ENCODE peak calls at places on chromosomes 7 and 10, in four cellular contexts. Y, Z, S and K are unnamed samples.

GRCh38 chr10:27225642-27226257 is 14.8 kb downstream of the ACBD5 start:
- DNase-seq in Y (no peak), Z (no peak), S (no peak), K (no peak)

GRCh38 chr10:78211476-78212110 is 177.9 kb downstream of the RPS24 start:
- DNase-seq in Y (no peak), Z (no peak), S (peak), K (no peak)

GRCh38 chr10:84530724-84531325 is 202.4 kb downstream of the CCSER2 start:
- DNase-seq in Y (no peak), Z (no peak), S (no peak), K (no peak)

GRCh38 chr7:140607441-140607989 is 33.1 kb downstream of the DENND2A start:
- DNase-seq in Y (no peak), Z (no peak), S (peak), K (no peak)

GRCh38 chr7:7829667-7830066 is 111.3 kb upstream of the RPA3 start:
- DNase-seq in Y (no peak), Z (no peak), S (no peak), K (no peak)

GRCh38 chr10:15113766-15114165 is 16.6 kb downstream of the RPP38 start:
- DNase-seq in Y (no peak), Z (no peak), S (no peak), K (no peak)

GRCh38 chr7:32336726-32337125 is 153.5 kb downstream of the LSM5 start:
- DNase-seq in Y (no peak), Z (no peak), S (no peak), K (no peak)

GRCh38 chr7:158302274-158303070 is 285.2 kb downstream of the PTPRN2 start:
- DNase-seq in Y (no peak), Z (no peak), S (no peak), K (no peak)

GRCh38 chr7:130281227-130281626 is 11.7 kb upstream of the CPA4 start:
- DNase-seq in Y (no peak), Z (no peak), S (no peak), K (no peak)

GRCh38 chr10:82922755-82923154 is 1047.8 kb downstream of the NRG3 start:
- DNase-seq in Y (no peak), Z (no peak), S (no peak), K (no peak)

GRCh38 chr7:51316262-51316665 is 345 bp downstream of the COBL start:
- DNase-seq in Y (no peak), Z (no peak), S (no peak), K (no peak)

GRCh38 chr10:79084012-79084971 is 15.5 kb downstream of the ZMIZ1 start:
- DNase-seq in Y (no peak), Z (no peak), S (peak), K (no peak)

GRCh38 chr7:40808409-40808942 is 673.7 kb downstream of the SUGCT start:
- DNase-seq in Y (no peak), Z (no peak), S (peak), K (no peak)

GRCh38 chr10:76190871-76191270 is 759.4 kb downstream of the LRMDA start:
- DNase-seq in Y (no peak), Z (no peak), S (no peak), K (no peak)

GRCh38 chr10:381346-381745 is 246.1 kb downstream of the ZMYND11 start:
- DNase-seq in Y (no peak), Z (no peak), S (no peak), K (no peak)